ENCODE peak calls at places on chromosomes 12 and 14, in nine cellular contexts. A, C, I, K, F, Q, D, O and Y are unnamed samples.

GRCh38 chr12:69278814-69279782 is 39.7 kb downstream of the CPSF6 start:
- DNase-seq in A (no peak), C (no peak), I (no peak), K (no peak), F (no peak), Q (no peak), D (no peak), O (no peak), Y (no peak)

GRCh38 chr14:101508948-101509729 is 52.2 kb upstream of the DIO3 start:
- DNase-seq in A (peak), C (no peak), I (no peak), K (no peak), F (no peak), Q (no peak), D (no peak), O (no peak), Y (no peak)

GRCh38 chr14:23306412-23307145 is at the start of gene BCL2L2:
- DNase-seq in A (peak), C (peak), I (peak), K (peak), F (peak), Q (peak), D (peak), O (peak), Y (peak)

GRCh38 chr12:80186727-80187217 is 87.4 kb downstream of the OTOGL start:
- DNase-seq in A (peak), C (peak), I (peak), K (peak), F (peak), Q (peak), D (no peak), O (peak), Y (peak)

GRCh38 chr12:50620975-50621360 is 116.2 kb downstream of the DIP2B start:
- DNase-seq in A (no peak), C (no peak), I (no peak), K (no peak), F (no peak), Q (no peak), D (no peak), O (no peak), Y (no peak)

GRCh38 chr12:85642810-85643209 is 193.4 kb downstream of the RASSF9 start:
- DNase-seq in A (no peak), C (peak), I (peak), K (no peak), F (no peak), Q (no peak), D (no peak), O (peak), Y (no peak)

GRCh38 chr12:70002097-70002911 is 177.3 kb downstream of the MYRFL start:
- DNase-seq in A (no peak), C (no peak), I (no peak), K (no peak), F (no peak), Q (no peak), D (no peak), O (no peak), Y (no peak)

GRCh38 chr12:62190921-62191746 is 69.1 kb upstream of the USP15 start:
- DNase-seq in A (no peak), C (no peak), I (no peak), K (peak), F (no peak), Q (no peak), D (no peak), O (no peak), Y (peak)

GRCh38 chr12:52499836-52500560 is 6.9 kb upstream of the KRT6A start:
- DNase-seq in A (no peak), C (no peak), I (no peak), K (no peak), F (no peak), Q (no peak), D (no peak), O (peak), Y (no peak)

GRCh38 chr12:53703746-53704145 is 23.5 kb downstream of the CALCOCO1 start:
- DNase-seq in A (no peak), C (no peak), I (peak), K (no peak), F (no peak), Q (no peak), D (no peak), O (peak), Y (peak)

GRCh38 chr12:57481671-57482070 is 2.0 kb upstream of the ARHGAP9 start:
- DNase-seq in A (no peak), C (no peak), I (no peak), K (no peak), F (no peak), Q (no peak), D (no peak), O (no peak), Y (no peak)

GRCh38 chr12:131137836-131138637 is 184.3 kb downstream of the ADGRD1 start:
- DNase-seq in A (no peak), C (no peak), I (no peak), K (no peak), F (no peak), Q (no peak), D (no peak), O (no peak), Y (no peak)

GRCh38 chr12:108806350-108806749 is 51.0 kb downstream of the SSH1 start:
- DNase-seq in A (no peak), C (no peak), I (no peak), K (no peak), F (no peak), Q (no peak), D (no peak), O (no peak), Y (no peak)

GRCh38 chr14:69713127-69713800 is 53.7 kb upstream of the SRSF5 start:
- DNase-seq in A (no peak), C (no peak), I (no peak), K (no peak), F (peak), Q (no peak), D (no peak), O (no peak), Y (peak)

GRCh38 chr12:1593232-1594044 is 943 bp downstream of the FBXL14 start:
- DNase-seq in A (peak), C (no peak), I (peak), K (peak), F (no peak), Q (peak), D (peak), O (peak), Y (peak)

GRCh38 chr12:10278104-10278503 is 29.6 kb upstream of the KLRD1 start:
- DNase-seq in A (no peak), C (no peak), I (no peak), K (no peak), F (no peak), Q (no peak), D (no peak), O (no peak), Y (no peak)

GRCh38 chr12:15749937-15750336 is 39.3 kb downstream of the EPS8 start:
- DNase-seq in A (no peak), C (no peak), I (no peak), K (no peak), F (no peak), Q (no peak), D (no peak), O (no peak), Y (no peak)

GRCh38 chr12:31238764-31239387 is 87.1 kb downstream of the SINHCAF start:
- DNase-seq in A (peak), C (peak), I (peak), K (peak), F (peak), Q (peak), D (peak), O (peak), Y (peak)

GRCh38 chr12:20807192-20808080 is 3.1 kb upstream of the SLCO1B3 start:
- DNase-seq in A (no peak), C (no peak), I (no peak), K (no peak), F (no peak), Q (no peak), D (no peak), O (no peak), Y (no peak)

GRCh38 chr14:93788557-93789365 is 476 bp upstream of the PRIMA1 start:
- DNase-seq in A (peak), C (peak), I (no peak), K (no peak), F (peak), Q (peak), D (peak), O (peak), Y (peak)

GRCh38 chr14:89266754-89267153 is 150.3 kb downstream of the FOXN3 start:
- DNase-seq in A (no peak), C (no peak), I (no peak), K (no peak), F (no peak), Q (no peak), D (no peak), O (peak), Y (peak)

GRCh38 chr12:54276368-54276767 is 3.6 kb downstream of the CBX5 start:
- DNase-seq in A (no peak), C (no peak), I (no peak), K (no peak), F (no peak), Q (no peak), D (no peak), O (no peak), Y (no peak)

GRCh38 chr14:33709286-33709685 is 241.6 kb downstream of the EGLN3 start:
- DNase-seq in A (no peak), C (no peak), I (no peak), K (no peak), F (no peak), Q (no peak), D (no peak), O (peak), Y (no peak)

GRCh38 chr12:39230086-39230485 is 212.8 kb downstream of the KIF21A start:
- DNase-seq in A (no peak), C (no peak), I (no peak), K (no peak), F (no peak), Q (peak), D (no peak), O (no peak), Y (peak)

GRCh38 chr14:24051162-24051788 is 534 bp upstream of the CARMIL3 start:
- DNase-seq in A (no peak), C (no peak), I (no peak), K (no peak), F (no peak), Q (no peak), D (peak), O (no peak), Y (no peak)

GRCh38 chr12:130765186-130765659 is 49.1 kb upstream of the RIMBP2 start:
- DNase-seq in A (no peak), C (peak), I (peak), K (no peak), F (no peak), Q (peak), D (no peak), O (peak), Y (no peak)

GRCh38 chr12:5442251-5443006 is 10.5 kb downstream of the NTF3 start:
- DNase-seq in A (no peak), C (peak), I (peak), K (no peak), F (no peak), Q (no peak), D (no peak), O (peak), Y (peak)

GRCh38 chr12:102765736-102766135 is 151.3 kb downstream of the PAH start:
- DNase-seq in A (no peak), C (no peak), I (no peak), K (no peak), F (no peak), Q (no peak), D (no peak), O (no peak), Y (no peak)